ENCODE peak calls at places on chromosome 18, in seven cellular contexts. O, H, L, B, F, V and M are unnamed samples.

GRCh38 chr18:25365242-25365641 is 13.3 kb upstream of the ZNF521 start:
- DNase-seq in F (no peak), V (no peak), B (no peak), L (no peak), O (no peak), H (no peak), M (no peak)

GRCh38 chr18:8423051-8423558 is 186.1 kb upstream of the RAB12 start:
- DNase-seq in H (no peak), F (no peak), V (no peak), L (no peak), B (peak), O (no peak), M (no peak)

GRCh38 chr18:46152808-46153617 is 48.8 kb downstream of the HAUS1 start:
- DNase-seq in B (no peak), L (no peak), V (no peak), F (no peak), H (no peak), O (no peak), M (peak)

GRCh38 chr18:44130365-44130942 is 550.2 kb upstream of the SETBP1 start:
- DNase-seq in L (no peak), H (no peak), B (peak), V (no peak), O (no peak), F (no peak), M (peak)

GRCh38 chr18:7872569-7872968 is 305.5 kb downstream of the PTPRM start:
- DNase-seq in V (no peak), O (no peak), L (no peak), B (peak), F (no peak), H (no peak), M (no peak)

GRCh38 chr18:26457611-26458350 is 90.6 kb downstream of the KCTD1 start:
- DNase-seq in L (no peak), O (no peak), F (no peak), V (peak), H (no peak), B (no peak), M (no peak)

GRCh38 chr18:79629249-79629558 is 50.4 kb upstream of the CTDP1 start:
- DNase-seq in B (no peak), O (no peak), F (peak), H (no peak), V (no peak), L (no peak), M (no peak)

GRCh38 chr18:66534110-66534509 is 69.8 kb downstream of the CDH19 start:
- DNase-seq in V (no peak), F (no peak), O (no peak), B (no peak), L (no peak), H (no peak), M (no peak)

GRCh38 chr18:22098563-22098989 is 70.8 kb upstream of the GATA6 start:
- DNase-seq in F (no peak), H (no peak), L (no peak), V (no peak), O (no peak), B (peak), M (no peak)

GRCh38 chr18:76275913-76276312 is 219.1 kb downstream of the ZNF516 start:
- DNase-seq in B (no peak), O (no peak), V (no peak), F (no peak), L (no peak), H (no peak), M (no peak)

GRCh38 chr18:65403534-65403933 is 347.3 kb upstream of the CDH7 start:
- DNase-seq in O (no peak), L (no peak), V (no peak), H (no peak), B (no peak), F (no peak), M (no peak)

GRCh38 chr18:48608581-48608980 is 69.8 kb downstream of the CTIF start:
- DNase-seq in L (no peak), H (no peak), O (no peak), V (peak), B (no peak), F (no peak), M (peak)

GRCh38 chr18:62974928-62975675 is 259.8 kb downstream of the PHLPP1 start:
- DNase-seq in O (no peak), V (no peak), L (no peak), F (no peak), H (no peak), B (no peak), M (no peak)

GRCh38 chr18:75836516-75836915 is 409.0 kb upstream of the SMIM21 start:
- DNase-seq in F (no peak), B (no peak), L (no peak), O (no peak), H (no peak), V (no peak), M (no peak)

GRCh38 chr18:58178476-58178875 is 134.4 kb downstream of the NEDD4L start:
- DNase-seq in O (no peak), F (no peak), L (no peak), B (no peak), H (no peak), V (no peak), M (no peak)

GRCh38 chr18:10228380-10228779 is 226.1 kb upstream of the APCDD1 start:
- DNase-seq in L (no peak), V (no peak), H (no peak), B (no peak), O (no peak), F (no peak), M (no peak)

GRCh38 chr18:11147962-11148654 is 1.3 kb downstream of the PIEZO2 start:
- DNase-seq in L (no peak), F (no peak), V (no peak), O (no peak), B (peak), H (no peak), M (no peak)

GRCh38 chr18:35478520-35479435 is 19.0 kb downstream of the INO80C start:
- DNase-seq in L (no peak), O (no peak), H (peak), V (peak), B (peak), F (no peak), M (no peak)

GRCh38 chr18:54257015-54257414 is 12.3 kb upstream of the POLI start:
- DNase-seq in L (no peak), H (no peak), O (no peak), F (no peak), B (no peak), V (no peak), M (no peak)

GRCh38 chr18:28019425-28020108 is 157.4 kb downstream of the CDH2 start:
- DNase-seq in B (no peak), O (no peak), V (no peak), L (no peak), H (no peak), F (no peak), M (no peak)

GRCh38 chr18:30889582-30890301 is 152.8 kb downstream of the DSC3 start:
- DNase-seq in F (no peak), B (peak), V (peak), H (no peak), O (no peak), L (no peak), M (no peak)

GRCh38 chr18:61651145-61651879 is 241.5 kb downstream of the RNF152 start:
- DNase-seq in B (no peak), F (no peak), H (no peak), L (no peak), V (no peak), O (no peak), M (no peak)

GRCh38 chr18:3924455-3924854 is 474.5 kb downstream of the TGIF1 start:
- DNase-seq in L (no peak), V (no peak), O (no peak), B (no peak), F (no peak), H (no peak), M (no peak)

GRCh38 chr18:48933578-48934399 is 17.0 kb downstream of the SMAD7 start:
- DNase-seq in B (no peak), V (peak), H (no peak), F (no peak), O (no peak), L (no peak), M (no peak)

GRCh38 chr18:7414459-7414858 is 152.7 kb upstream of the PTPRM start:
- DNase-seq in B (peak), O (peak), H (no peak), F (no peak), L (no peak), V (no peak), M (no peak)

GRCh38 chr18:29821544-29821943 is 1221.0 kb downstream of the DSC3 start:
- DNase-seq in L (no peak), B (no peak), F (no peak), H (no peak), V (no peak), O (no peak), M (no peak)

GRCh38 chr18:59885579-59886163 is 14.1 kb upstream of the PMAIP1 start:
- DNase-seq in L (no peak), O (no peak), F (no peak), H (no peak), V (no peak), B (peak), M (no peak)

GRCh38 chr18:78156466-78156865 is 823.2 kb upstream of the SALL3 start:
- DNase-seq in L (no peak), O (no peak), V (no peak), H (no peak), B (no peak), F (no peak), M (no peak)

GRCh38 chr18:49743296-49743567 is 70.1 kb downstream of the ACAA2 start:
- DNase-seq in L (no peak), O (no peak), V (no peak), B (no peak), H (no peak), F (no peak), M (no peak)

GRCh38 chr18:75244336-75244735 is 33.7 kb downstream of the TSHZ1 start:
- DNase-seq in F (no peak), O (peak), H (no peak), L (no peak), B (no peak), V (no peak), M (no peak)

GRCh38 chr18:38243291-38243690 is 677.7 kb upstream of the CELF4 start:
- DNase-seq in L (no peak), B (no peak), O (no peak), H (no peak), V (no peak), F (no peak), M (no peak)

GRCh38 chr18:51135361-51135760 is 62.1 kb downstream of the MEX3C start:
- DNase-seq in L (no peak), B (peak), O (no peak), F (no peak), V (no peak), H (no peak), M (no peak)

GRCh38 chr18:77004555-77005380 is 127.8 kb downstream of the MBP start:
- DNase-seq in F (no peak), V (no peak), H (no peak), L (no peak), B (no peak), O (no peak), M (peak)